ENCODE peak calls at places on chromosomes 4 and X, in seven cellular contexts. K, T, Y, U, C, G and S are unnamed samples.

GRCh38 chr4:108139089-108139488 is 29.6 kb downstream of the LEF1 start:
- DNase-seq in Y (no peak), K (no peak), T (no peak), U (no peak), G (no peak), C (no peak), S (no peak)

GRCh38 chrX:120604359-120604782 is 470 bp downstream of the MCTS1 start:
- DNase-seq in C (peak), K (peak), U (peak), G (peak), T (no peak), Y (no peak), S (peak)

GRCh38 chr4:53100801-53101581 is 238.9 kb downstream of the RASL11B start:
- DNase-seq in U (peak), T (no peak), Y (no peak), K (peak), G (peak), C (peak), S (peak)

GRCh38 chr4:41693629-41694028 is 54.9 kb downstream of the PHOX2B start:
- DNase-seq in G (peak), K (peak), Y (no peak), U (peak), C (peak), T (no peak), S (peak)

GRCh38 chr4:36624030-36624429 is 342.6 kb downstream of the DTHD1 start:
- DNase-seq in G (no peak), T (no peak), K (no peak), Y (no peak), U (no peak), C (no peak), S (no peak)

GRCh38 chr4:180356766-180357165 is 1886.4 kb upstream of the TENM3 start:
- DNase-seq in K (no peak), G (no peak), C (no peak), T (no peak), Y (no peak), U (no peak), S (no peak)

GRCh38 chr4:38062894-38063168 is 102.6 kb downstream of the PTTG2 start:
- DNase-seq in G (no peak), Y (no peak), K (peak), U (no peak), C (no peak), T (no peak), S (no peak)

GRCh38 chrX:25028726-25029125 is 13.0 kb upstream of the ARX start:
- DNase-seq in U (peak), Y (no peak), C (peak), K (peak), T (no peak), G (no peak), S (peak)

GRCh38 chr4:156298230-156298629 is 344.6 kb upstream of the CTSO start:
- DNase-seq in U (peak), Y (no peak), T (no peak), K (peak), G (peak), C (peak), S (peak)

GRCh38 chr4:185237185-185237584 is 27.8 kb downstream of the SNX25 start:
- DNase-seq in K (peak), G (no peak), T (no peak), Y (no peak), U (no peak), C (no peak), S (peak)

GRCh38 chrX:40773809-40774208 is 38.5 kb upstream of the MED14 start:
- DNase-seq in C (peak), T (no peak), G (peak), U (peak), K (no peak), Y (no peak), S (peak)

GRCh38 chrX:150205011-150205410 is 158.1 kb upstream of the MAMLD1 start:
- DNase-seq in K (peak), U (peak), Y (no peak), G (peak), T (no peak), C (no peak), S (no peak)

GRCh38 chrX:39652336-39652735 is 445.4 kb downstream of the BCOR start:
- DNase-seq in C (no peak), K (peak), U (peak), G (peak), T (no peak), Y (no peak), S (no peak)

GRCh38 chr4:62771656-62772557 is 1571.8 kb downstream of the ADGRL3 start:
- DNase-seq in U (no peak), T (peak), C (no peak), Y (no peak), G (no peak), K (no peak), S (no peak)

GRCh38 chr4:83010111-83010521 is 507 bp downstream of the LIN54 start:
- DNase-seq in K (peak), T (no peak), Y (no peak), G (peak), C (peak), U (peak), S (peak)

GRCh38 chr4:127916512-127916911 is 35.8 kb downstream of the PLK4 start:
- DNase-seq in G (no peak), U (peak), C (no peak), T (no peak), K (peak), Y (no peak), S (no peak)

GRCh38 chr4:15988222-15988621 is 25.2 kb upstream of the FGFBP2 start:
- DNase-seq in K (no peak), U (no peak), G (no peak), T (no peak), C (no peak), Y (no peak), S (no peak)

GRCh38 chr4:175560628-175561027 is 251.4 kb downstream of the GPM6A start:
- DNase-seq in Y (no peak), C (peak), T (no peak), K (peak), U (peak), G (peak), S (peak)

GRCh38 chr4:75831856-75832405 is 70.3 kb downstream of the PPEF2 start:
- DNase-seq in K (no peak), Y (no peak), G (no peak), T (no peak), U (no peak), C (no peak), S (no peak)

GRCh38 chr4:26290276-26290675 is 30.5 kb upstream of the RBPJ start:
- DNase-seq in G (no peak), C (no peak), U (no peak), T (no peak), Y (no peak), K (no peak), S (no peak)

GRCh38 chr4:37802068-37802666 is 24.3 kb upstream of the PGM2 start:
- DNase-seq in U (peak), K (peak), G (peak), Y (no peak), C (peak), T (no peak), S (peak)

GRCh38 chrX:37854748-37855147 is 7.4 kb upstream of the DYNLT3 start:
- DNase-seq in K (no peak), T (no peak), G (no peak), U (no peak), C (no peak), Y (no peak), S (no peak)

GRCh38 chr4:76250962-76251361 is 559 bp upstream of the FAM47E start:
- DNase-seq in G (no peak), Y (no peak), T (no peak), U (no peak), K (no peak), C (no peak), S (no peak)

GRCh38 chrX:51395807-51396728 is 63.4 kb downstream of the NUDT10 start:
- DNase-seq in G (no peak), Y (no peak), U (peak), T (peak), C (no peak), K (peak), S (no peak)

GRCh38 chr4:15695240-15695699 is 7.6 kb upstream of the BST1 start:
- DNase-seq in C (peak), Y (no peak), T (no peak), K (peak), U (peak), G (peak), S (peak)

GRCh38 chr4:25172964-25173917 is 13.0 kb upstream of the SEPSECS start:
- DNase-seq in C (peak), K (peak), T (no peak), Y (no peak), G (peak), U (peak), S (peak)

GRCh38 chrX:96435636-96436035 is 249.0 kb upstream of the DIAPH2 start:
- DNase-seq in Y (no peak), T (no peak), G (peak), K (peak), U (no peak), C (no peak), S (peak)

GRCh38 chr4:110046588-110047049 is 133.9 kb downstream of the EGF start:
- DNase-seq in K (peak), C (peak), G (peak), T (no peak), Y (no peak), U (peak), S (no peak)

GRCh38 chr4:132587626-132588025 is 561.5 kb upstream of the PCDH10 start:
- DNase-seq in G (peak), C (no peak), U (no peak), K (peak), Y (no peak), T (no peak), S (no peak)

GRCh38 chrX:134926864-134927263 is 63.9 kb upstream of the SMIM10 start:
- DNase-seq in G (no peak), T (no peak), C (no peak), U (no peak), Y (no peak), K (no peak), S (no peak)

GRCh38 chr4:154982187-154983047 is 201.3 kb downstream of the RBM46 start:
- DNase-seq in Y (peak), U (peak), T (no peak), C (peak), K (peak), G (peak), S (peak)

GRCh38 chr4:81688085-81688484 is 216.4 kb upstream of the RASGEF1B start:
- DNase-seq in G (no peak), T (no peak), K (peak), Y (no peak), C (peak), U (peak), S (peak)

DNA sequence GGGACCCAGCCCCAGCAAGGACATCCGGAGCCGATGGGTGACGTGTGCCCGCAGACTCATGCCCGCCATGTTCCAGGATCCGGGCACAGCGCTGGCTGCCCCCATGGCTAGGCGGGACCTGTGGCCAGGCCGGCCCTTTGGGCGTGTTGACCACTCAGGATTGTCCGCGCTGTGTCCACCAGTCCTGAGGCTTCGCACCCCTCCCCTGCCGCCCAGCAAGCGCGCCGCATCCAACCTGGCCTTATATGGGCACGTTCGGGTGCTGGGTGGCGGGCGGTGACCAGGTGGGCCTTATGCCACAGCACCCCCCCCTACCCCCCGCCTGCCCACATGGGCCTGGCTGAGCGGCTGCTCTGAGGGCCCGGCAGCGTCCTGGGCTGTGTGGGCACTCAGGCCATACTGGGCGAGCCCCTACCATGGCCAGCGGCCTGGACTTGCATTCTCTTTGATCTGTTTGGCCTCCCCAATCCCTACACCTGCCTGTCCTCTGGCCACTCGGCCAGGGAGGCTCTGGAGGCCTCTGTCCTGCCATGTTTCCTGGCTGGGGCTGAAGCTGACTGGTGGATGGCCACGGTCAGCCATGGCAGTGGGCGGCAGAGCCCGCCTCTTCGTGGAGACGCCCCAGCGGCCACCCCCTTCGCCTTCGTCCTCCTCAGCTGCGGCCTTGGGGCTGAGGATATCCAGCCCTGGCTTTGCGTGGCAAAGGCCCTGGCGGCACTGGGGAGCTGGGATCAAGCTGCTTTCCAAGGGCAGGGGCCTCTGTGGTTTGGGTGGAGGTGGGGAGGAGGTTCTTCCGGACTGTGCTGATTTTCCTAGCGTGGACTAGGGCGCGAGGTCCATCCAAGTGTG is 2.0 kb downstream of the FGFRL1 start:
- DNase-seq in Y (no peak), U (no peak), T (no peak), G (no peak), C (no peak), K (no peak), S (no peak)
- H3K4me3 ChIP-seq in Y (no peak), U (no peak), T (no peak), G (no peak), C (no peak), K (no peak), S (no peak)

DNA sequence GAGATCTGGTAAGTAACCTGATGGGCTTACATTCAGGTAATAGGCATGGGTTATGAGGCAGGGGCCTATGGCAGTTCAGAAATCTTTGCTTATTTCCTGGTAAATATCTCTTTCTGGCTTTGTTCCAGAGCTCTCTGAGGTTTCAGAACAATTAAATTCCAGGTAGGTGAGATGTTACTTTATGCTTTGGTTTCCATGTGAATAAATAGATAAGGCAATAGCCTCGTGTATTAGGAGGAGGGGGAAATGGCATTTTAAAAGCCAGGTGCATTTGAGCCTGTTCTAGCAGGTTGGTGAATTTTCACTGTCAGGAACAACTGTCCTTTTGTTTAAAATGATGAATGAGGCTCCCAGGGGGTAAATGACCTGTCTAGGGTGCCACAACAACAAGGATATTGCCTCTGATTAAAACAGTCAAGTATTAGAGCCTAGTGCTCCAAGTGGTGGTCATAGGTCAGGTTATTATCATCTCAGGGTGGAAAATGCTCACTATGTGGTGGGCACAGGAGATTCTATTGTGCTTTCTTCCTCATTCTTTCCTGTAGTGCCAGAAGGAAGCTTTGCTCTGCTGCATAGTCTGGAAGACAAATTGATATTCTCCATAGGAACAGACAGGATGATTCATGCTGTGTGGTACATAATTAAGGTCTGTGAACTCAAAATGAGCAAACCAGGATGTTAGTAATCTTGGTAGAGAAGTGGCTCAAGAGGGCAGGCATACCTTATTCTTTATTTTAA is 296.2 kb downstream of the INPP4B start:
- DNase-seq in C (peak), T (no peak), Y (no peak), U (peak), G (peak), K (peak), S (peak)
- H3K4me3 ChIP-seq in C (no peak), T (no peak), Y (no peak), U (no peak), G (no peak), K (no peak), S (no peak)

GRCh38 chr4:183177001-183177400 is 77.9 kb downstream of the WWC2 start:
- DNase-seq in K (no peak), T (no peak), U (no peak), Y (no peak), G (no peak), C (peak), S (no peak)
- H3K4me3 ChIP-seq in K (no peak), T (no peak), U (no peak), Y (no peak), G (no peak), C (no peak), S (no peak)

GRCh38 chrX:131746491-131746968 is 202.7 kb downstream of the OR13H1 start:
- DNase-seq in Y (peak), U (peak), C (peak), K (no peak), G (peak), T (peak), S (peak)

GRCh38 chrX:131739823-131740222 is 195.9 kb downstream of the OR13H1 start:
- DNase-seq in Y (no peak), U (no peak), T (no peak), K (peak), C (peak), G (no peak), S (no peak)

GRCh38 chrX:131745942-131746489 is 202.1 kb downstream of the OR13H1 start:
- DNase-seq in C (no peak), K (no peak), U (no peak), T (no peak), G (no peak), Y (no peak), S (no peak)

DNA sequence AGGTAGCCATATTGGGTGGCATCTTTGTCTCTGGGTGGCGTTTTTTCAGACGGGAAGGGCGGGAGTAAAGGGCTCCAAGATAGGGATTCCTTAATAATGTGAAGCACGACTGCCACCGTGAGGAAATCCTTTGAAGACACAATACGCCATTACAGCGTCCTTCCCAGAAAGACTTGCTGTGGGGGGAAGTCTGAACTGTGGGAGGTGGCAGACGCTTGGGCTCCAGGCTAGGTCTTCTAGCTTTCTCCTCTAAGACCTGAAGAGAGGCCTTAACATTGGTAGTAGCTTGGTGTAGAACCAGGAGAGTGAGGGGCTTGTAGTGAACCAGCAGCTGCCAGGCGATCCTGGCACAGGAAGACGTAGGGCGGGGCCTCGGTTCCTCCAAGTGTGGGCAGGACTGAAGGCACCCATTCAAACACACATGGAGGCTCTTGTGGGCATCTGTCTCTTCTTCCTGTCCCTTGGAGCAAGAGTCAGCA is 197.3 kb downstream of the OR13H1 start:
- DNase-seq in G (peak), T (peak), K (no peak), U (no peak), C (peak), Y (peak), S (peak)
- H3K4me3 ChIP-seq in G (peak), T (no peak), K (no peak), U (no peak), C (no peak), Y (peak), S (peak)

DNA sequence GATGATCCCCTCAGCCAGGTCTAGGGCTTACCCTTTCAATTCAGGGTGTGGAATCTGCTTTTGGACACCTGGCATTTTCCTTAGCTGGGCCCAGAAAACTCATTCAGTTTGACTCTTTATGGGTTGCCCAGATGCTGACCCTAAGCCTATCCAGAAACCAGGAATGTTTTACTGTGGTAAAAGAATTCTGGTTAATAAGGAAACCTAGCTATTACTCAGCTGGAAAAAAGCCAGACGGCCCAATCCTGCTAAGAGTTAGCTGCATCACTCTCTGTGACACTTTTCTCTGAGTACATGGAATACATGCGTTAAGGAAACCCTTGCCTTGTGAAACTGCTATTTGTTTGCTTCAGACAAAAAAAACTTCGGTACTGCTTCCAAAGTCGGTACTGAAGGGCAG is 28.0 kb downstream of the ING2 start:
- DNase-seq in K (peak), G (peak), Y (no peak), C (peak), U (peak), T (no peak), S (peak)
- H3K4me3 ChIP-seq in K (no peak), G (no peak), Y (no peak), C (no peak), U (no peak), T (no peak), S (no peak)

GRCh38 chr4:54276633-54277426 is 47.7 kb downstream of the PDGFRA start:
- DNase-seq in T (no peak), C (peak), K (no peak), U (peak), Y (no peak), G (no peak), S (no peak)
- H3K4me3 ChIP-seq in T (no peak), C (no peak), K (no peak), U (no peak), Y (no peak), G (peak), S (no peak)

DNA sequence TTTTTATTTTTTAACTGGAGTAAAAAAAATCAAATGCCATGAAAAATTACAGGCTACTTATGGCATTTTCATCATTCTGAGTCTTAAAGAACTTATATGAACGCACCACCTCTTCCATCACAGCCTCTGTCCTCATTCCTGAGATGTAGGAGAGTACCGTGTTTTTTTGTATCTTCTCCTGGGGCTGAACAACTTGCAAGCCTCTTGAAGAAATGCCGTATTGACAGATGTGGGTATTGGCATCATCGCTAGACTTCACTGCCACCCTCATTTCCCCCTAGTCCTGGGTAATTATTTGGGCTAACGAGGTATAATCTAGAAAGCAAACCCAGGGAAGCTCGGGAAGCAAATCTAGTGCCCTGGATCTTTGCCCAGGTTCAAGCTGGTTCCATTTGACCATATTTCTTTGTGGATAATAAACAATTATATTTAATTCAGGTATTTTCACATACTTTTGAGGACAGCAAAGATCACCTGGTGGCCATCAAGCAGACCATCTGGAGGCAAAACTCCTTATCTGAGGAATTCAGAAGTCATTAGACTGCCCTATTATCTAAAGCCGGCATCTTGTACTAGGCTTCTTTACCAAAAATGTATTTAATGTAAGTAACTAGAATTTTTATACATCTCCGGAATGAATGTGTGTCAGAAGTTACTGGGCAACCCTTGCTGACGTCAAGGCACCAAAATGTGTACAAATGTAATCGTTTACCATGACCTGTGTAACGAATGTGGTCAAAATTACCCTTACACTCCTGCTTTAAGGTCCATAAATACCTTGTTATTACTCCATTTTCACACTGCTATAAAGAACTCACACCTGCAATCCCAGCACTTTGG is 55.9 kb upstream of the WDR19 start:
- DNase-seq in T (no peak), C (no peak), K (no peak), U (no peak), G (no peak), Y (no peak), S (no peak)
- H3K4me3 ChIP-seq in T (no peak), C (no peak), K (no peak), U (no peak), G (no peak), Y (no peak), S (no peak)